ENCODE peak calls at places on chromosomes 4 and X, in four cellular contexts. G is Caco-2, L is ovary, Z is neural progenitor cell. T is an unnamed sample.

GRCh38 chrX:103678199-103678993 is 8.1 kb downstream of the MORF4L2 start:
- DNase-seq in L (no peak), G (no peak), Z (no peak), T (no peak)

GRCh38 chrX:41655631-41656030 is 33.1 kb upstream of the GPR34 start:
- DNase-seq in L (no peak), Z (no peak), G (no peak), T (no peak)

GRCh38 chr4:156547439-156547838 is 424.2 kb downstream of the PDGFC start:
- DNase-seq in L (no peak), G (no peak), Z (no peak), T (no peak)

GRCh38 chr4:48780867-48781219 is 764 bp upstream of the FRYL start:
- DNase-seq in G (no peak), Z (no peak), L (peak), T (no peak)

GRCh38 chr4:157992038-157992706 is 180.7 kb downstream of the GASK1B start:
- DNase-seq in G (no peak), L (peak), Z (peak), T (peak)

GRCh38 chrX:10387011-10387410 is 230.2 kb downstream of the CLCN4 start:
- DNase-seq in Z (no peak), L (no peak), G (no peak), T (no peak)

GRCh38 chrX:134782796-134783195 is 124.5 kb upstream of the PLAC1 start:
- DNase-seq in G (no peak), Z (peak), L (no peak), T (no peak)

GRCh38 chr4:121370729-121371325 is 10.0 kb downstream of the QRFPR start:
- DNase-seq in L (peak), Z (peak), G (no peak), T (no peak)

GRCh38 chr4:65670331-65671031 is at the start of gene EPHA5:
- DNase-seq in L (peak), Z (peak), G (peak), T (peak)

GRCh38 chrX:69504626-69505612 is 793 bp downstream of the NALF2 start:
- DNase-seq in L (no peak), Z (peak), G (no peak), T (no peak)

GRCh38 chr4:7366180-7366957 is 68.4 kb downstream of the PSAPL1 start:
- DNase-seq in Z (peak), L (no peak), G (no peak), T (no peak)

GRCh38 chr4:41432889-41433288 is 105.1 kb upstream of the LIMCH1 start:
- DNase-seq in Z (peak), G (no peak), L (no peak), T (no peak)

GRCh38 chr4:3685081-3685645 is 81.0 kb upstream of the ADRA2C start:
- DNase-seq in L (no peak), G (no peak), Z (no peak), T (no peak)

GRCh38 chr4:94232519-94232918 is 24.9 kb downstream of the SMARCAD1 start:
- DNase-seq in G (no peak), L (no peak), Z (no peak), T (no peak)

GRCh38 chrX:19795289-19795688 is 92.1 kb downstream of the SH3KBP1 start:
- DNase-seq in L (no peak), G (no peak), Z (no peak), T (no peak)

GRCh38 chr4:1043658-1044468 is 32.4 kb downstream of the FGFRL1 start:
- DNase-seq in L (peak), Z (peak), G (peak), T (no peak)

GRCh38 chr4:42237451-42237850 is 85.0 kb upstream of the BEND4 start:
- DNase-seq in Z (no peak), L (no peak), G (no peak), T (no peak)

GRCh38 chr4:38078590-38079381 is 118.6 kb downstream of the PTTG2 start:
- DNase-seq in L (no peak), G (no peak), Z (no peak), T (no peak)

GRCh38 chr4:70908993-70909556 is 6.9 kb downstream of the MOB1B start:
- DNase-seq in G (no peak), L (no peak), Z (no peak), T (no peak)

GRCh38 chr4:104989363-104989762 is 157.3 kb upstream of the TET2 start:
- DNase-seq in L (no peak), G (no peak), Z (no peak), T (peak)

GRCh38 chr4:109657854-109658253 is 45.4 kb downstream of the CASP6 start:
- DNase-seq in G (no peak), Z (no peak), L (no peak), T (no peak)

GRCh38 chr4:113646456-113646809 is 115.1 kb downstream of the CAMK2D start:
- DNase-seq in G (peak), Z (peak), L (no peak), T (no peak)

GRCh38 chr4:48250980-48251379 is 18.7 kb downstream of the TEC start:
- DNase-seq in G (no peak), Z (no peak), L (no peak), T (no peak)

GRCh38 chrX:155263854-155264628 is at the start of gene RAB39B:
- DNase-seq in L (peak), Z (peak), G (peak), T (peak)

GRCh38 chrX:128020701-128021100 is 31.5 kb downstream of the ACTRT1 start:
- DNase-seq in G (no peak), L (no peak), Z (no peak), T (peak)

GRCh38 chr4:76611164-76611563 is 176.1 kb downstream of the SHROOM3 start:
- DNase-seq in L (no peak), Z (no peak), G (no peak), T (no peak)

GRCh38 chr4:87097075-87097474 is 123.3 kb downstream of the KLHL8 start:
- DNase-seq in L (no peak), G (no peak), Z (peak), T (no peak)

GRCh38 chr4:109739547-109739946 is 9.7 kb upstream of the PLA2G12A start:
- DNase-seq in G (no peak), L (no peak), Z (no peak), T (no peak)

GRCh38 chr4:114263233-114263632 is 283.8 kb upstream of the ARSJ start:
- DNase-seq in G (no peak), L (no peak), Z (no peak), T (no peak)

GRCh38 chrX:101025126-101025525 is 26.8 kb downstream of the TRMT2B start:
- DNase-seq in L (no peak), Z (no peak), G (no peak), T (no peak)

GRCh38 chrX:116317409-116317808 is 119.0 kb upstream of the SLC6A14 start:
- DNase-seq in Z (peak), G (no peak), L (no peak), T (no peak)

GRCh38 chr4:145511913-145512522 is 30.4 kb downstream of the SMAD1 start:
- DNase-seq in L (no peak), G (no peak), Z (no peak), T (no peak)

GRCh38 chr4:54228064-54228527 is 997 bp upstream of the PDGFRA start:
- DNase-seq in Z (peak), G (peak), L (peak), T (no peak)

GRCh38 chrX:38675856-38676255 is 114.5 kb downstream of the TSPAN7 start:
- DNase-seq in Z (no peak), G (no peak), L (no peak), T (no peak)

DNA sequence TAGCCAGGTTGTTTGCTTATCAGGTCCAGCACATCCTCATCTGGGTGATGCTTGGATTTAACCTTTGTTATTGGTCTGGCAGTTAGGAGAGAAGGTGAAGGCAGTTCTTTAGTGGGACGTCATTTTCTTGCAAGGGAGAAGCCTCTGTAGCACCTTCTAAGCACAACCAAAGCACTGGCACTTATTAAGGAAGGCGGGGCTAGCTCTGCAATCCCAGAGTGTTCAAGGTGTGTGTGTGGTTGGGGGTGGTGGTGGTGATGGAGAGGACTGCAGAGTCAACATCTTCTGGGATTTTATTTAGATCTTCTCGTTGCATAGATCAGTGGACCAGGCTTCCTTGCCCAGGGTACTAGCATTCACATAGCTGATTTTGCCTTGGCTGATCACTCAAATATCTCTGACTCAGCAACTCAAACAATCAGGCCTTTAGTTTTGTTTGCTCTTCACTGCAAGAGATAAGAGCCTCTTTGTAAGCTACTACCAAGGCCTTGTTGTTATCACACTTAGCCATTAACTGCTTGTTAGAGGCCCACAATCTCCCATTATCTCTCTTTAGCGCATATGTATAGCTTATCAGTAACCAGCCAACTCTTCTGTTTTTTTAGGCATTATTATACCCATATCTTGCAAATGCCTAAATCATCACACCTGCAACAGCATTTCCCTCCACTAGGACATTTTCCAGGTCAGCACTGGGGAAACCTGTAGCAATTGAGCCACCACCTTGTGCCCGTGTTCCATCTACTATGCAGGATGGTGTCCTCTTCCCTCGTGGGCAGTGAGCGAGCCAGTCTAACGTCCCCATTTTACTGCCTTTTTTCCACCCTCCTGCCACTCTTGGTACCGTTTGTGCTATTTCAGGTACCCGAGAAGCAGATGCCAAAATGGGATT is 36.5 kb upstream of the LINC00632 start:
- DNase-seq in L (no peak), Z (no peak), G (peak), T (no peak)
- TF ChIP-seq CTCF in L (no peak), Z (no peak), G (no peak), T (no peak)

GRCh38 chr4:35300996-35301774 is 943.1 kb downstream of the ARAP2 start:
- DNase-seq in G (no peak), Z (peak), L (no peak), T (no peak)
- H3K4me3 ChIP-seq in G (no peak), Z (no peak), L (no peak), T (no peak)

DNA sequence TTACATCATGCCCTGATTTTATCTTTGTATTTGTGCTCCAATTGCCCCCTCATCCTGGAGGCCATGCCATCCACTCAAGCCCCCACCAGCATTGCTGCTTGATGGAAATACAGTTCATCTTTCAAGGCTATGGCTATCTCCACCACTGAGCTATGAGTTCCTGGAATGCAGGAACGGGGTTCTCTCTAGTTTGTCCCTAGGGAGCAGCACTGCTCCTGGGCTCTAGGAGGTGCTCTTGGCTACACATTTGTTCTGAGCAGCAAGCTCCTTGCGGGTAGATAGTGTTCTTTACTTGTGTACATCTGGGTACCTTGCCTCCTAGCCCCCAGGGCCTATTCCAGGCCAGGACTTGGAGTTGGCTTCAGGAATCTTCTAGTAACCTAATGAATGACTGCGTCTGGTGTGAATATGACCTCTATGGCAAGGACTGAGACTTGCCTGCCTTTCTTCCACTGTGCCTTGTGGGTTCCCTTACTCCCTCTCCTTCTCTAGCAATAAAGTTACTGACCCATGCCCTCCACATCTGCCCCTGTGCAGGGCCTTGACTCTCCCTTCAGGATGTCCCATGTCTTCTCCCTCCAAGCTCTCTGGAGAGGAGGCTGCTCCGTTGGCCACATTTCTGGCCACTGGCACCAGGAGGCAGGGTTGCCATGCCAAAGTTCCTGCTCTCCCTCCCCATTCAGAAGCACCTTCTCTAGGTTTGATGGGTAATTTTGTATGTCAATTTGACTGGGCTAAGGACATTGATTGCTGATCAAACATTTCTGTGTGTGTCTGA is 7.6 kb downstream of the CITED1 start:
- DNase-seq in L (no peak), G (no peak), Z (peak), T (no peak)
- TF ChIP-seq CTCF in L (no peak), G (no peak), Z (peak), T (no peak)

GRCh38 chrX:44507292-44507691 is 35.4 kb downstream of the FUNDC1 start:
- DNase-seq in Z (no peak), G (no peak), L (no peak), T (no peak)
- H3K4me3 ChIP-seq in Z (no peak), G (no peak), L (no peak), T (no peak)

GRCh38 chrX:125998432-125998831 is 167.7 kb downstream of the DCAF12L2 start:
- DNase-seq in Z (peak), G (no peak), L (no peak), T (no peak)
- TF ChIP-seq CTCF in Z (peak), G (peak), L (no peak), T (peak)